ENCODE peak calls at places on chromosomes 3 and 15, in eight cellular contexts. M is H7; I is WERI-Rb-1; O is naive thymus-derived CD4-positive, alpha-beta T cell; Y is endodermal cell; V is bronchial epithelial cell; K is mucosa of descending colon; L is BJ. P is an unnamed sample. For H3K36me3, the result is how much of the 10 kb centered on the place peaks cover.

GRCh38 chr3:72550582-72551262 is 297.5 kb downstream of the SHQ1 start:
- DNase-seq in M (no peak), I (no peak), O (no peak), Y (no peak), V (no peak), K (no peak), L (no peak), P (no peak)

GRCh38 chr15:73872370-73872769 is 994 bp upstream of the TBC1D21 start:
- DNase-seq in M (no peak), I (no peak), O (no peak), Y (no peak), V (peak), K (no peak), L (peak), P (no peak)

GRCh38 chr3:12782172-12782815 is 14.2 kb upstream of the CAND2 start:
- DNase-seq in M (peak), I (no peak), O (no peak), Y (peak), V (peak), K (no peak), L (no peak), P (no peak)

GRCh38 chr3:197309528-197310361 is 11.3 kb upstream of the DLG1 start:
- DNase-seq in M (peak), I (no peak), O (no peak), Y (no peak), V (peak), K (no peak), L (peak), P (no peak)

GRCh38 chr3:127424766-127425504 is 137.1 kb upstream of the PRR20G start:
- DNase-seq in M (no peak), I (no peak), O (no peak), Y (no peak), V (no peak), K (no peak), L (no peak), P (peak)

GRCh38 chr3:155890671-155891190 is 20.3 kb downstream of the GMPS start:
- DNase-seq in M (no peak), I (no peak), O (no peak), Y (no peak), V (peak), K (no peak), L (no peak), P (no peak)

GRCh38 chr15:51093865-51094605 is 671 bp downstream of the TNFAIP8L3 start:
- DNase-seq in M (peak), I (peak), O (no peak), Y (peak), V (no peak), K (peak), L (no peak), P (peak)

GRCh38 chr15:64348455-64348854 is 7.5 kb downstream of the CSNK1G1 start:
- DNase-seq in M (no peak), I (no peak), O (no peak), Y (no peak), V (no peak), K (no peak), L (no peak), P (no peak)

GRCh38 chr3:180287703-180288102 is 251.0 kb upstream of the PEX5L start:
- DNase-seq in M (no peak), I (no peak), O (no peak), Y (no peak), V (no peak), K (no peak), L (no peak), P (no peak)

GRCh38 chr3:63993653-63994079 is 29.6 kb downstream of the PSMD6 start:
- DNase-seq in M (peak), I (peak), O (peak), Y (peak), V (peak), K (peak), L (no peak), P (peak)

GRCh38 chr15:89761009-89761831 is 10.2 kb upstream of the MESP1 start:
- DNase-seq in M (no peak), I (no peak), O (no peak), Y (no peak), V (no peak), K (peak), L (no peak), P (no peak)

GRCh38 chr3:142460689-142461088 is 12.9 kb upstream of the XRN1 start:
- DNase-seq in M (no peak), I (no peak), O (no peak), Y (no peak), V (no peak), K (no peak), L (no peak), P (no peak)
- H3K36me3 ChIP-seq in M (under half), I (under half), O (under half), Y (under half), V (under half), K (under half), L (under half), P (under half)

GRCh38 chr15:92896543-92896942 is 3.6 kb upstream of the CHD2 start:
- DNase-seq in M (no peak), I (no peak), O (no peak), Y (no peak), V (peak), K (no peak), L (no peak), P (no peak)
- H3K36me3 ChIP-seq in M (under half), I (half or more), O (under half), Y (half or more), V (under half), K (under half), L (under half), P (half or more)

DNA sequence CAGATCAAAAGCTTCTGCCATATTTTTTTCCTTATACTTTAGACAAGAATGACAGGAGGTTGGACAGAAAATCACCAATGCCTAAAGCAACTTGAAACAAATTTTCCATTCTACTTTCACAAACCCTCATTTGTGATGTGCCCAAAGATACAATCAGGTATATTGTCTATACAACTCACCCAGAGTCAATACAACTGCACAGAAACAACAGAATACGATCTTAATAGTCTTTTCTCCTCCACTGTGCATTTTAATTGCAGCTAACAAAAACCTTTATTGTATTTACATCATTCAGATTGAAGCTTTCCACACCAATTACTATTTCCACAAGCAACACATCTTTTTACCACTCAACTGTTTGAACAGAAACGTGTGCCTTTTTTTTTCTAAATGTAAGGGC is 80.4 kb downstream of the PLOD2 start:
- DNase-seq in M (no peak), I (no peak), O (no peak), Y (no peak), V (no peak), K (no peak), L (no peak), P (no peak)
- H3K36me3 ChIP-seq in M (under half), I (under half), O (under half), Y (under half), V (under half), K (under half), L (under half), P (under half)

DNA sequence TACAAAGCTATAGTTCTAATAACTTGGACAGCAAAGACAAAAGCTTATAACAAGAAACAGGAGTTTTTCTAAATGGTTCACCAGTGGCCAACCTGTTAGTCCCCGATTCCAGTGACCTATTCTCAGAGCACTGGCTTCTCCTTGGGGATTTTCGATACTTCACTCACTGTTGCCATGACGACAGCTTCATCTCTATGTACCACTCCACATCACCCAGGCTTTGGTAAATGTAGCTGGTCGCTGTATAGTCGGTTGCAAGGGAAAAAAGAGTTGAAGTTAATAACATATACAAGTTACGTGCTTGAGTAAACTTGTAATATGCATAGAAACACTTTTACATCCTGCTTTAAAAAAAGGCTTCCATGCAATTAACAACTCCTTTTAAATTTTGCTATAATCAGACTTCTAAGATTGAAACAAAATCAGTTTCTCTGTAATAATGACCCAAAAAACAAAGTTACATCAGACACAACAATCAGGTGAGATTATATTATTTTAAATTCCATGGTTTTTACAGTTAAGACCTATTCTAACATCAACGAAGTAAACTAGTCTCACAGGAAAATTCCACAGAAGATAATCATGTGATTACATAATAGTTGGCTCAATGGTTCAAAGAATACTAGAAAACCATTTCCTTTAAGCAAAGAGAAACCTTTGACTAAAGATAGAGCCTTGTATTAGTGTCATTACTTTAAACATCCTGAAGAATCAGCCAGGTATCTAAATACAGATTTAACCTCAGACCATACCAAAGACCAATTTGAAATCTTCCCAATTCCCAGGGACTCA is 2.9 kb downstream of the CCNL1 start:
- DNase-seq in M (no peak), I (no peak), O (no peak), Y (no peak), V (peak), K (no peak), L (no peak), P (no peak)
- H3K36me3 ChIP-seq in M (under half), I (half or more), O (half or more), Y (half or more), V (under half), K (under half), L (under half), P (under half)

GRCh38 chr3:51436998-51437639 is 46.0 kb downstream of the RBM15B start:
- DNase-seq in M (no peak), I (no peak), O (no peak), Y (no peak), V (peak), K (no peak), L (no peak), P (no peak)

GRCh38 chr3:51429138-51429537 is 38.1 kb downstream of the RBM15B start:
- DNase-seq in M (no peak), I (no peak), O (no peak), Y (no peak), V (no peak), K (no peak), L (no peak), P (no peak)

GRCh38 chr3:51434110-51434509 is 43.0 kb downstream of the RBM15B start:
- DNase-seq in M (no peak), I (no peak), O (no peak), Y (no peak), V (no peak), K (no peak), L (no peak), P (no peak)

DNA sequence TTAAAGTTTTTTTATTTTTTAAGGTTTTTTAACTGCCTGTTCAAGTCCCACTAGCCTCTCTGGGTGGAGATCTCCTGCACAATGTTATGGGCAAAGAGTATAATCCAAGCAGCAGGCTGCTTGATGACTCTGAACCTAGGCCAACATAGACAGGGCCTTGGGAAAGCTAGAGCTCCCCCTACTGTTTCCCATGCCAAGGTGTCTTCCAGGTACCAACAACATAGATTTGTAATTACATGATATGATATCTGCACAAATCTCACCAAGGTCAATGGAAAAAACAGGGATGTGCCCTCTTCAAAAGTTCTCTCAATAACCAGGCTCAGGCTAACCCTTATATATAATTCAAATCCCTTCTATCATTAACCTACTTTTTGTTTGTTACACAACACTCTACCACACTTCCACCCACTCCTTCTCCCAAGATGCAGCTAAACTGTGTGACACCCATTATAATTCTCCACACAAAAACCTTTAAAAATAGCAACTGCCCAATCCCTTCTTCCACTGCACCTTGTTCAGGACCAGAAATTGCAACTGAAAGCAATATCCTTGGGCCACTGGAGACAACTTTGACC is 43.8 kb downstream of the RBM15B start:
- DNase-seq in M (peak), I (peak), O (no peak), Y (peak), V (peak), K (no peak), L (no peak), P (no peak)
- H3K36me3 ChIP-seq in M (under half), I (under half), O (under half), Y (half or more), V (under half), K (under half), L (under half), P (under half)

DNA sequence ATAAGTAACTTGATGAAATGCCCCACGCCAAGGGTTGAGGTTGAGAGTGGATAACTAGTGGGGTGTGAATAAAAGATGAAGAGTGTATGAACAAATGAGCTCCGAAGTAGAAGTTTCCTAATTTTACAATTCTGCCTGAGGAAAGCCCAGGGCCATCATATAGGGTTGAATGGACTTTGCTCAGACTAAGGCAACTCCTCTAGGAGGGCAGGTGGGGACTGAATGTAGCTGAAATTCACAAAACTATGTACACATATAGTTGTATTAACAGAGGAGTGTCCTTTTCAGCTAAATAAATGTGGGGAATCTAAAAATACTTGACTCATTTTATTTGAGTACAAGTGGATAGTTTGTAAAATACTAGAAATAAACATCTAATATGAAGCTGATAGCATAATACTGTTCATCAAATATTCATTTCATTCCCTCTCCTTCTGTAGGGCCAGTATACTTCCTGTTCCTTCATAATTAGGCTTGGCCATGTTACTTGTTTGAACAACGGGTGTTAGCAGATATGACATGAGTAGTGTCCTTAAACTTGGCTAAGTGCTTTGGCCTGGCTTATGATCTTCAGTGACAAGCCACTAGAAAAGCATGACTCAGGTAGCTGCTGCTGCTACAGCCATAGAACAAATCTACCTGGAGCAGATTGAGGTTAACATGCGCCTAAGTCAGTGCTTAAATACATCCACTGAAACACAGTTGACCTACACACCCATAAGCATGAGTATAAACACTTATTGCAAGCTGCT is 26.5 kb downstream of the PLSCR1 start:
- DNase-seq in M (no peak), I (no peak), O (no peak), Y (no peak), V (peak), K (no peak), L (no peak), P (no peak)
- H3K36me3 ChIP-seq in M (under half), I (under half), O (under half), Y (half or more), V (under half), K (under half), L (under half), P (under half)

DNA sequence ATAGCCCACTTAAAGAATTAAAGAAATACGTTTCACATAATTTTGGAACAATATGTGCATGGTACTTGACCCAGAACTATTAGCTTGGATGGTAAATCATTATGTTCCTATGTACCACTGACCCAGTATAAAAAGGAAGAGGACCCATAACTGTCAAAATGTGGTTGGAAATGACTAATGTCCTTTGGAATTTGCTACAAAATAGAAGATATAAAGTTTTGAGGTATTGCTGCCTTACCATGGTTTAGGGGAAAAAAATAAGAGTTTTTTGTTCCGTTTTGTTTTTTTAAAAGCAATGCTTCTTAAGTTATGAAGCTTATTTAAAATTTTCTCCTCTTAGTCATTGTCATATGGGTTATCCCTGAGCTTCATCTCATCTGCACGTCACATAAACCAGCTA is 15.8 kb upstream of the TFDP2 start:
- DNase-seq in M (no peak), I (no peak), O (no peak), Y (no peak), V (no peak), K (no peak), L (no peak), P (no peak)
- H3K36me3 ChIP-seq in M (under half), I (under half), O (under half), Y (under half), V (under half), K (under half), L (under half), P (half or more)

GRCh38 chr3:52359116-52359855 is 43.2 kb downstream of the DNAH1 start:
- DNase-seq in M (no peak), I (no peak), O (no peak), Y (no peak), V (no peak), K (peak), L (no peak), P (no peak)

GRCh38 chr3:52361893-52362292 is 45.8 kb downstream of the DNAH1 start:
- DNase-seq in M (no peak), I (no peak), O (no peak), Y (no peak), V (no peak), K (no peak), L (no peak), P (no peak)

GRCh38 chr3:52361011-52361410 is 44.9 kb downstream of the DNAH1 start:
- DNase-seq in M (no peak), I (no peak), O (no peak), Y (no peak), V (no peak), K (no peak), L (no peak), P (no peak)

GRCh38 chr3:52364322-52364721 is 48.2 kb downstream of the DNAH1 start:
- DNase-seq in M (no peak), I (no peak), O (no peak), Y (no peak), V (no peak), K (no peak), L (no peak), P (no peak)

DNA sequence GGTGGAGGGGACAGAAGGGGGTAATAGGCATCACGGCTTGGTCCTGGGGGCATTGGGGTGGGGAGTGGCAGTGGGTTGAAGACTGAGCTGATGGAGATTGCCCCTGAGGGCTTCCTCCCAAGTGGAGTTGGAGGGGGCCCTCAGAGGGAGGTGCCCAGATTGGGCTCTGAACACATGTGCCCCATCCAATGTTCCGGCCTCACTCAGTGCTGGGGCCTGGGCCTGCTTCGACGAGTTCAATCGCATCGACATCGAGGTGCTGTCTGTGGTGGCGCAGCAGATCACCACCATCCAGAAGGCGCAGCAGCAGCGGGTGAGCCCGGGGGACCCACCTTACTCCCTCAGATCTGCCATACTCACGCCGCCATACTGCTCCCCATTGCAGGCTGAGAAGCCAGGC is 45.3 kb downstream of the DNAH1 start:
- DNase-seq in M (no peak), I (no peak), O (no peak), Y (no peak), V (no peak), K (no peak), L (no peak), P (no peak)
- H3K36me3 ChIP-seq in M (under half), I (under half), O (under half), Y (under half), V (under half), K (under half), L (under half), P (under half)